ENCODE peak calls at places on chromosomes 5 and 9, in five cellular contexts. One of them, this sample, is unnamed.

GRCh38 chr5:127419007-127419406 is 98.4 kb upstream of the PRRC1 start:
- DNase-seq in T-helper 2 cell: no peak
- DNase-seq in pulmonary artery endothelial cell: no peak
- DNase-seq in HT-29: no peak
- DNase-seq in foreskin fibroblast: no peak
- DNase-seq in this sample: no peak

GRCh38 chr5:136750507-136750906 is 385.2 kb upstream of the TRPC7 start:
- DNase-seq in T-helper 2 cell: no peak
- DNase-seq in pulmonary artery endothelial cell: no peak
- DNase-seq in foreskin fibroblast: no peak
- DNase-seq in HT-29: no peak
- DNase-seq in this sample: no peak

GRCh38 chr5:154058055-154059038 is 19.6 kb downstream of the MFAP3 start:
- DNase-seq in HT-29: peak
- DNase-seq in T-helper 2 cell: no peak
- DNase-seq in foreskin fibroblast: no peak
- DNase-seq in pulmonary artery endothelial cell: no peak
- DNase-seq in this sample: no peak

GRCh38 chr9:116792271-116792670 is 105.2 kb downstream of the TRIM32 start:
- DNase-seq in T-helper 2 cell: no peak
- DNase-seq in pulmonary artery endothelial cell: no peak
- DNase-seq in HT-29: no peak
- DNase-seq in foreskin fibroblast: no peak
- DNase-seq in this sample: no peak

GRCh38 chr5:31573494-31573893 is 41.4 kb downstream of the C5orf22 start:
- DNase-seq in foreskin fibroblast: no peak
- DNase-seq in pulmonary artery endothelial cell: no peak
- DNase-seq in T-helper 2 cell: no peak
- DNase-seq in HT-29: no peak
- DNase-seq in this sample: no peak

GRCh38 chr9:126329476-126330275 is 3.0 kb downstream of the MVB12B start:
- DNase-seq in foreskin fibroblast: no peak
- DNase-seq in pulmonary artery endothelial cell: no peak
- DNase-seq in T-helper 2 cell: peak
- DNase-seq in HT-29: no peak
- DNase-seq in this sample: peak

GRCh38 chr9:28234899-28235277 is 661.6 kb upstream of the C9orf72 start:
- DNase-seq in HT-29: no peak
- DNase-seq in pulmonary artery endothelial cell: no peak
- DNase-seq in T-helper 2 cell: no peak
- DNase-seq in foreskin fibroblast: peak
- DNase-seq in this sample: peak

GRCh38 chr5:31378838-31379237 is 153.1 kb downstream of the DROSHA start:
- DNase-seq in T-helper 2 cell: no peak
- DNase-seq in foreskin fibroblast: no peak
- DNase-seq in HT-29: no peak
- DNase-seq in pulmonary artery endothelial cell: no peak
- DNase-seq in this sample: peak

GRCh38 chr5:42057254-42057690 is 132.2 kb downstream of the FBXO4 start:
- DNase-seq in foreskin fibroblast: peak
- DNase-seq in pulmonary artery endothelial cell: no peak
- DNase-seq in T-helper 2 cell: peak
- DNase-seq in HT-29: peak
- DNase-seq in this sample: peak

GRCh38 chr9:120758544-120758943 is 34.7 kb downstream of the FBXW2 start:
- DNase-seq in T-helper 2 cell: no peak
- DNase-seq in HT-29: no peak
- DNase-seq in foreskin fibroblast: no peak
- DNase-seq in pulmonary artery endothelial cell: no peak
- DNase-seq in this sample: no peak

GRCh38 chr9:95036676-95037075 is 280.8 kb downstream of the FANCC start:
- DNase-seq in HT-29: no peak
- DNase-seq in pulmonary artery endothelial cell: no peak
- DNase-seq in T-helper 2 cell: no peak
- DNase-seq in foreskin fibroblast: no peak
- DNase-seq in this sample: no peak

This sample was measured in stromal cell of bone marrow.